ENCODE peak calls at places on chromosomes 12 and 14, in five cellular contexts. K is BE2C, Q is HFF-Myc, E is lower leg skin, I is glutamatergic neuron. J is an unnamed sample.

GRCh38 chr14:49303952-49304516 is 282.1 kb downstream of the RPS29 start:
- DNase-seq in E (no peak), Q (no peak), I (no peak), K (no peak), J (no peak)

GRCh38 chr12:18690653-18691052 is 47.2 kb downstream of the PLCZ1 start:
- DNase-seq in E (no peak), Q (peak), I (no peak), K (no peak), J (no peak)

GRCh38 chr12:125651625-125652024 is 586.4 kb downstream of the AACS start:
- DNase-seq in K (no peak), I (no peak), E (no peak), Q (no peak), J (no peak)

GRCh38 chr12:113601656-113602263 is 130.1 kb upstream of the LHX5 start:
- DNase-seq in K (no peak), Q (no peak), I (no peak), E (no peak), J (no peak)

GRCh38 chr12:6073426-6073825 is 51.0 kb downstream of the VWF start:
- DNase-seq in E (no peak), K (no peak), I (no peak), Q (no peak), J (no peak)

GRCh38 chr12:122099856-122100255 is 21.3 kb downstream of the MLXIP start:
- DNase-seq in E (no peak), I (no peak), K (no peak), Q (no peak), J (no peak)

GRCh38 chr12:106248177-106248848 is 493 bp upstream of the CKAP4 start:
- DNase-seq in Q (no peak), E (peak), K (peak), I (peak), J (peak)

GRCh38 chr14:99324291-99324690 is 52.3 kb upstream of the BCL11B start:
- DNase-seq in K (no peak), I (no peak), Q (no peak), E (no peak), J (no peak)

GRCh38 chr12:46677749-46678148 is 148.0 kb downstream of the SLC38A4 start:
- DNase-seq in I (no peak), Q (no peak), E (no peak), K (no peak), J (no peak)
- TF ChIP-seq CTCF in I (no peak), Q (peak), E (no peak), K (peak), J (peak)

DNA sequence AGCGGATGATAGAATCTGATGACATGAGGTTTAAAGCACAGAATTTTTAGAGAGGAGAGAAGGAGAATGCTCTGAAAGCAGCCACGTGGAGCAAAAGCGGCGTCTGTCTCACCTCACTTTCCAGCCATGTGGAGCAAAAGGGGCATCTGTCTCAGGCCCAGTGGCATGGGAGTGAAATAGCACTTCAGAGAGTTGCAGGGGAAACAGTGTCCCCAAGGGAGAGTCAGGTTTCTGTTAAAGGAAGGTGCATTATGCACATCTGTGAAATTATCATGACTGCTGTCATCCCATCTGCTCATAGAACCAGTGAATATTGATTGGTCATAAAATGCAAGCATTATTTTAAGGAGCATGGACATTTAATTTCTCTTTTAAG is 123.9 kb downstream of the BICD1 start:
- DNase-seq in E (no peak), Q (no peak), K (peak), I (peak), J (no peak)
- TF ChIP-seq CTCF in E (no peak), Q (no peak), K (peak), I (no peak), J (no peak)

GRCh38 chr12:2051700-2052625 is 824 bp upstream of the CACNA1C start:
- DNase-seq in E (no peak), K (no peak), I (peak), Q (no peak), J (no peak)
- TF ChIP-seq CTCF in E (no peak), K (no peak), I (no peak), Q (no peak), J (no peak)

GRCh38 chr12:38385492-38385864 is 68.9 kb downstream of the ALG10B start:
- DNase-seq in K (no peak), E (no peak), Q (no peak), I (no peak), J (no peak)

GRCh38 chr12:38389581-38389980 is 73.0 kb downstream of the ALG10B start:
- DNase-seq in I (no peak), Q (no peak), E (no peak), K (no peak), J (no peak)

GRCh38 chr12:38386238-38386985 is 69.8 kb downstream of the ALG10B start:
- DNase-seq in E (no peak), Q (no peak), I (no peak), K (no peak), J (no peak)

GRCh38 chr12:38384816-38385491 is 68.4 kb downstream of the ALG10B start:
- DNase-seq in K (peak), I (peak), E (no peak), Q (no peak), J (no peak)
- TF ChIP-seq CTCF in K (peak), I (peak), E (no peak), Q (no peak), J (no peak)

GRCh38 chr12:24111101-24111500 is 161.6 kb upstream of the SOX5 start:
- DNase-seq in I (no peak), K (no peak), Q (no peak), E (no peak), J (no peak)

GRCh38 chr12:24113701-24114100 is 164.2 kb upstream of the SOX5 start:
- DNase-seq in Q (no peak), K (no peak), I (no peak), E (no peak), J (no peak)

GRCh38 chr12:24111591-24111990 is 162.1 kb upstream of the SOX5 start:
- DNase-seq in Q (no peak), E (no peak), K (no peak), I (no peak), J (no peak)

DNA sequence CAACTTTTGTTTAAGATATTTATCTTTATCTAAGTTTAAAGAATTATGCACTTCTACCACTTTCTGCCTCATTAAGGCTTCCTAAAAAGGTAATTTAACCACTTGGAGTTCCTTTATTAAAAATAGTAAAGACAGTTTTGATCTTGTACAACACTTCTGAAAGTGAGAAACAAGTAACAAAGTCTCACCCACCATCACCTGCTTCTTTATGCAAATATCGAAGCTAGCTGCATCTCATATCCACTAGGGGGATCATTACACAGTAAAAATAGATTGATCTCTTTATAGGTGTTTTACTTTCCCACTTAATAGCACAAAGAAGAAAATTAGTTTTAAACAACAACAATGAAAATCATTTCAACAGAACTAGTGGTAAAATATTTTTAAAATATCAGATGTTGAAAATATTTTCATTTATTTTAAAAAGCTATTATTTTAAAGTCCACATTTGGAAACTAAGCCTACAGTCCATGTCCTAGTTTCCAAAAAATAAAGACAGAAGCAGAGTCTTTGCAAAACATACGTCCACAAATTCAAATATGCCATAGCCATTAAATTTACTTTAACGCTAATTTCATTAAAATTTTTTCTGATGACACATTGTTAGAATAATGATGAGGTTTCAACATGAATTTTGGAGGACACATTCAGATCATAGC is 160.0 kb upstream of the SOX5 start:
- DNase-seq in Q (no peak), K (no peak), E (no peak), I (no peak), J (no peak)
- TF ChIP-seq CTCF in Q (peak), K (peak), E (no peak), I (peak), J (peak)

GRCh38 chr14:76810953-76811400 is 1.7 kb downstream of the ANGEL1 start:
- DNase-seq in E (no peak), K (peak), Q (no peak), I (no peak), J (no peak)
- TF ChIP-seq CTCF in E (no peak), K (peak), Q (peak), I (no peak), J (peak)

DNA sequence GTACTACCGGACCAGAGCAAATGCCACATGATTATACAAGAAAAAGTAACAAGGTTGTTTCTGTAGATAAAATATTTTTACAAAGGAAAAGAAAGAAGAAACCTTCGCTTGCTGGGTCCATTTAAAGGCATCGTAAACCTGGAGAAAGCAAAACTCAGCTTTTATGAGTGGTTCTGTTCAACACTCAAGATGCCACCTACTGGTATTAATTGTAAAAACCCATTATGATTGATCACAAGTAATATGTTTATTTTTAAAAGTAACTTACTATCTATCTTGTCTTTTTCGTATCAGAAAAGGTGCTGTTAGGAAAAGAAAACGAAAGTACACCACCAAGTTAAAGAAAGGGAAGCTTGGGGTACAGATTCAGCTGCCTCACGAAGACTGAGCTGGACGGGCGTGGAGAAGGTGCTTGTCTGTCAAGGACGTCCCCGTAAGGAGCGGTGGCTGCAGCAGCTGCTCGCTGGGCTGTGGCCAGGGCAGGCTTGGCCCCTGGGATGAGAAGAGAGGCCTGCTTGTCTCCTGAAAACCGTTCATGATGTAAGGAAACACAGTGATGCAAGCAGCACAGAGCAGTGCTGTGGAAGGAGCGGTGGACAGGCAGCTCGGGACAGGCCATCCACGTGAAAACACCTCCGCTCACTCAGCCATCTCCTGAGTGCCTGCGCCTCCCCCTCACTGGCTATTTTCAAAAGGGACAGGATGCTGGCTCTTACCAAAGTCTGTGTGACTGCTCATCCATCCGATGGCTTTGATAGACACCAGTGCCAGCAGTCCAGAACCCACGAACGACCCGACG is 25.0 kb downstream of the SLC15A4 start:
- DNase-seq in Q (no peak), I (peak), K (no peak), E (no peak), J (no peak)
- TF ChIP-seq CTCF in Q (no peak), I (no peak), K (no peak), E (no peak), J (peak)

GRCh38 chr14:58665773-58666500 is 28.2 kb downstream of the DACT1 start:
- DNase-seq in I (no peak), K (no peak), E (no peak), Q (no peak), J (no peak)

GRCh38 chr14:58667900-58668299 is 30.1 kb downstream of the DACT1 start:
- DNase-seq in E (no peak), I (no peak), Q (no peak), K (no peak), J (no peak)

GRCh38 chr14:58666737-58667136 is 29.0 kb downstream of the DACT1 start:
- DNase-seq in K (no peak), Q (no peak), I (no peak), E (no peak), J (no peak)

GRCh38 chr14:58669556-58670200 is 31.9 kb downstream of the DACT1 start:
- DNase-seq in K (no peak), E (no peak), Q (no peak), I (no peak), J (no peak)

DNA sequence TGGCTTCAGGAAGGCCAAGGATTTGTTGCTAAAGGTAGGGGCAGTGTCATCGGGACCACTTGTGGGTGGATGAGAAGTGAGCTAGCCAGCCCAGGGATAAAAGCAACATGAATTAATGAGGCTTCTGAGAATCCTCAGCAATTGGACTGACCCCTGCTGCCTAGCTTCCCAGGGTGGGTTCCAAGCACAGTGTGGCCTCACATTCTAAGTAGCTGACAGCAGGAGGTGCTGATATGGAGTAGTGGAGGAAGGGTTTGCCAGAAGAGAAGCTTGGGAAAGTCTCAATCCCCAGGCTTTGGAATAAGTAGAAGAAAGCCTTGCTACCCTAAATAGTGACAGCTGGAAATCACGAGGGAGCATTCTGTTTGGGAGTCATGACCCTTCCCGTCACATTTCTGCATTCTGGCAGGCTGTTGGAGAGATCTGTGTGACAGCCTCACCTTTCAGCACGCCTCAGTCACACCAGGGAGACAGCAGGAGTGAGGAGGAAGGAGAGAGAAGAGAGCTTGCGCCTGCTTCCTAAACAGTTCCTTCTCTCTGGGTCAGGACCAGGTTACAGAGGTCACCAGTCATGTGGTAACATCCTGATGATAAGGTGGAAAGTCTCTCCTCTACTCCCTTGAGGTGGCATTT is 31.2 kb downstream of the DACT1 start:
- DNase-seq in K (no peak), I (no peak), E (no peak), Q (no peak), J (no peak)
- TF ChIP-seq CTCF in K (no peak), I (no peak), E (no peak), Q (no peak), J (no peak)

GRCh38 chr12:13175499-13175898 is 21.0 kb upstream of the EMP1 start:
- DNase-seq in Q (no peak), I (no peak), E (no peak), K (no peak), J (no peak)

GRCh38 chr12:13171921-13172859 is 24.3 kb upstream of the EMP1 start:
- DNase-seq in Q (no peak), E (no peak), I (no peak), K (no peak), J (no peak)

GRCh38 chr12:13170892-13171490 is 25.5 kb upstream of the EMP1 start:
- DNase-seq in K (no peak), E (no peak), I (no peak), Q (no peak), J (no peak)

GRCh38 chr12:13173012-13173441 is 23.5 kb upstream of the EMP1 start:
- DNase-seq in K (no peak), I (no peak), E (no peak), Q (peak), J (no peak)

GRCh38 chr12:13173537-13173936 is 23.0 kb upstream of the EMP1 start:
- DNase-seq in I (no peak), Q (peak), E (peak), K (no peak), J (peak)
- TF ChIP-seq CTCF in I (no peak), Q (no peak), E (no peak), K (no peak), J (no peak)

GRCh38 chr12:26031318-26031717 is 72.8 kb downstream of the RASSF8 start:
- DNase-seq in E (no peak), I (no peak), K (no peak), Q (no peak), J (no peak)
- TF ChIP-seq CTCF in E (no peak), I (no peak), K (no peak), Q (no peak), J (no peak)